ENCODE peak calls at places on chromosome 18, in seven cellular contexts. X is effector memory CD8-positive, alpha-beta T cell; K is cardiac septum; D is stimulated activated CD4-positive, alpha-beta T cell treated with anti-CD3 and anti-CD28 coated beads, Interleukin-15, amount 100 ng/mL, for 24 hours; C is osteocyte; U is activated T-cell treated with anti-CD3 and anti-CD28 coated beads for 48 hours; G is aorta. Y is an unnamed sample.

GRCh38 chr18:48543228-48543627 is 4.4 kb downstream of the CTIF start:
- DNase-seq in X (no peak), K (peak; percentile 39), D (peak; percentile 52), C (no peak), U (peak; percentile 12), G (no peak), Y (no peak)

GRCh38 chr18:74836296-74837139 is 238.8 kb downstream of the ZNF407 start:
- DNase-seq in X (no peak), K (no peak), D (no peak), C (no peak), U (no peak), G (no peak), Y (no peak)

GRCh38 chr18:12159446-12159845 is 65.8 kb downstream of the ANKRD62 start:
- DNase-seq in X (no peak), K (no peak), D (no peak), C (no peak), U (no peak), G (no peak), Y (no peak)

GRCh38 chr18:32301976-32302743 is 112.3 kb downstream of the MEP1B start:
- DNase-seq in X (no peak), K (no peak), D (no peak), C (no peak), U (no peak), G (no peak), Y (no peak)

GRCh38 chr18:26457611-26458350 is 90.6 kb downstream of the KCTD1 start:
- DNase-seq in X (no peak), K (no peak), D (no peak), C (peak; percentile 15), U (no peak), G (no peak), Y (peak; percentile 77)

GRCh38 chr18:37533647-37534565 is 31.7 kb downstream of the CELF4 start:
- DNase-seq in X (no peak), K (no peak), D (no peak), C (no peak), U (no peak), G (no peak), Y (no peak)

GRCh38 chr18:26480897-26481795 is 67.2 kb downstream of the KCTD1 start:
- DNase-seq in X (no peak), K (no peak), D (no peak), C (no peak), U (no peak), G (no peak), Y (no peak)

GRCh38 chr18:47817017-47817911 is 113.2 kb downstream of the SMAD2 start:
- DNase-seq in X (no peak), K (no peak), D (no peak), C (no peak), U (no peak), G (no peak), Y (no peak)

GRCh38 chr18:79533146-79533545 is 137.4 kb downstream of the NFATC1 start:
- DNase-seq in X (no peak), K (peak; percentile 51), D (no peak), C (no peak), U (no peak), G (peak; percentile 36), Y (no peak)

GRCh38 chr18:25946540-25946939 is 143.9 kb downstream of the SS18 start:
- DNase-seq in X (no peak), K (no peak), D (no peak), C (no peak), U (no peak), G (no peak), Y (no peak)

GRCh38 chr18:48186084-48186798 is 222.9 kb downstream of the ZBTB7C start:
- DNase-seq in X (no peak), K (no peak), D (no peak), C (peak; percentile 30), U (no peak), G (no peak), Y (peak; percentile 70)

GRCh38 chr18:79195716-79196683 is 126.8 kb downstream of the ATP9B start:
- DNase-seq in X (no peak), K (no peak), D (no peak), C (no peak), U (no peak), G (no peak), Y (no peak)

GRCh38 chr18:5073026-5073944 is 123.8 kb downstream of the AKAIN1 start:
- DNase-seq in X (no peak), K (no peak), D (peak; percentile 39), C (no peak), U (no peak), G (no peak), Y (no peak)

GRCh38 chr18:54880706-54881105 is 52.4 kb downstream of the RAB27B start:
- DNase-seq in X (no peak), K (no peak), D (no peak), C (no peak), U (no peak), G (no peak), Y (no peak)

GRCh38 chr18:12373771-12374116 is 3.3 kb downstream of the AFG3L2 start:
- DNase-seq in X (no peak), K (no peak), D (no peak), C (no peak), U (no peak), G (no peak), Y (no peak)

GRCh38 chr18:31302991-31303390 is 15.0 kb upstream of the DSG1 start:
- DNase-seq in X (no peak), K (no peak), D (no peak), C (no peak), U (no peak), G (no peak), Y (no peak)

GRCh38 chr18:11393486-11393885 is 215.9 kb upstream of the SLC35G4 start:
- DNase-seq in X (no peak), K (no peak), D (no peak), C (no peak), U (no peak), G (peak; percentile 56), Y (no peak)

GRCh38 chr18:519019-519879 is 18.7 kb upstream of the COLEC12 start:
- DNase-seq in X (no peak), K (no peak), D (no peak), C (no peak), U (no peak), G (peak; percentile 76), Y (no peak)

GRCh38 chr18:8806798-8807501 is 101.6 kb downstream of the MTCL1 start:
- DNase-seq in X (no peak), K (peak; percentile 68), D (no peak), C (no peak), U (no peak), G (no peak), Y (no peak)

GRCh38 chr18:25229080-25229479 is 122.9 kb downstream of the ZNF521 start:
- DNase-seq in X (no peak), K (no peak), D (no peak), C (no peak), U (no peak), G (no peak), Y (no peak)

GRCh38 chr18:70420151-70420898 is 131.5 kb downstream of the SOCS6 start:
- DNase-seq in X (no peak), K (no peak), D (no peak), C (no peak), U (no peak), G (no peak), Y (no peak)

GRCh38 chr18:48200631-48201336 is 208.4 kb downstream of the ZBTB7C start:
- DNase-seq in X (no peak), K (no peak), D (no peak), C (no peak), U (no peak), G (no peak), Y (no peak)

GRCh38 chr18:23537274-23537673 is 34.0 kb downstream of the RMC1 start:
- DNase-seq in X (no peak), K (no peak), D (no peak), C (no peak), U (no peak), G (no peak), Y (no peak)

GRCh38 chr18:13550446-13551304 is 175.7 kb downstream of the FAM210A start:
- DNase-seq in X (no peak), K (no peak), D (no peak), C (peak; percentile 72), U (no peak), G (no peak), Y (no peak)

GRCh38 chr18:79558196-79559120 is 121.1 kb upstream of the CTDP1 start:
- DNase-seq in X (no peak), K (peak; percentile 63), D (no peak), C (peak; percentile 81), U (no peak), G (peak; percentile 42), Y (no peak)

GRCh38 chr18:36135264-36135663 is 5.6 kb downstream of the ELP2 start:
- DNase-seq in X (no peak), K (no peak), D (no peak), C (no peak), U (no peak), G (no peak), Y (no peak)

GRCh38 chr18:80126797-80127196 is 17.7 kb downstream of the ADNP2 start:
- DNase-seq in X (no peak), K (no peak), D (no peak), C (no peak), U (no peak), G (no peak), Y (no peak)

GRCh38 chr18:44682181-44682870 is 1.6 kb downstream of the SETBP1 start:
- DNase-seq in X (no peak), K (no peak), D (no peak), C (no peak), U (no peak), G (peak; percentile 59), Y (peak; percentile 55)

GRCh38 chr18:78659748-78660147 is 319.9 kb upstream of the SALL3 start:
- DNase-seq in X (peak; percentile 15), K (no peak), D (peak; percentile 35), C (no peak), U (peak; percentile 9), G (no peak), Y (peak; percentile 73)

GRCh38 chr18:28791101-28791500 is 614.2 kb upstream of the CDH2 start:
- DNase-seq in X (no peak), K (no peak), D (no peak), C (no peak), U (no peak), G (no peak), Y (no peak)

GRCh38 chr18:12049983-12050811 is 43.4 kb upstream of the ANKRD62 start:
- DNase-seq in X (no peak), K (no peak), D (no peak), C (no peak), U (no peak), G (no peak), Y (no peak)

GRCh38 chr18:44564922-44565321 is 115.8 kb upstream of the SETBP1 start:
- DNase-seq in X (no peak), K (no peak), D (no peak), C (no peak), U (no peak), G (no peak), Y (no peak)

GRCh38 chr18:63788447-63789096 is 13.4 kb downstream of the SERPINB7 start:
- DNase-seq in X (peak; percentile 25), K (no peak), D (peak; percentile 73), C (no peak), U (peak; percentile 29), G (peak; percentile 42), Y (no peak)